ENCODE peak calls at places on chromosomes 4 and X, in seven cellular contexts. A, C, Z, V, O, W and U are unnamed samples.

GRCh38 chr4:124631760-124632159 is 80.8 kb downstream of the ANKRD50 start:
- DNase-seq in C (no peak), O (peak; percentile 96), W (no peak), A (no peak), Z (no peak), V (peak; percentile 80), U (peak; percentile 57)

GRCh38 chr4:109424093-109424818 is 9.4 kb upstream of the SEC24B start:
- DNase-seq in A (no peak), Z (no peak), C (no peak), W (no peak), O (no peak), V (peak; percentile 59), U (no peak)

GRCh38 chrX:46599051-46599560 is 25.5 kb downstream of the CHST7 start:
- DNase-seq in Z (no peak), O (no peak), A (no peak), V (no peak), C (no peak), W (no peak), U (no peak)

GRCh38 chrX:41870719-41871151 is 52.6 kb downstream of the CASK start:
- DNase-seq in O (no peak), A (peak; percentile 63), Z (no peak), C (no peak), V (no peak), W (no peak), U (no peak)

GRCh38 chr4:83852085-83852451 is 316.2 kb downstream of the GPAT3 start:
- DNase-seq in Z (no peak), W (no peak), A (peak; percentile 25), C (no peak), V (no peak), O (peak; percentile 41), U (no peak)

GRCh38 chrX:11531226-11531625 is 134.5 kb downstream of the ARHGAP6 start:
- DNase-seq in O (no peak), W (no peak), C (no peak), V (peak; percentile 44), Z (no peak), A (no peak), U (peak; percentile 31)

GRCh38 chr4:38674206-38675144 is 10.5 kb downstream of the KLF3 start:
- DNase-seq in O (no peak), A (peak; percentile 31), C (peak; percentile 26), W (no peak), V (peak; percentile 72), Z (no peak), U (peak; percentile 13)

GRCh38 chrX:106894978-106895452 is 8.1 kb downstream of the RIPPLY1 start:
- DNase-seq in W (no peak), C (no peak), A (peak; percentile 51), O (peak; percentile 62), Z (no peak), V (no peak), U (no peak)

GRCh38 chrX:14927391-14927790 is 54.2 kb downstream of the MOSPD2 start:
- DNase-seq in O (no peak), W (no peak), A (no peak), C (no peak), Z (no peak), V (no peak), U (peak; percentile 57)

GRCh38 chr4:61373901-61374611 is 173.9 kb downstream of the ADGRL3 start:
- DNase-seq in W (no peak), Z (no peak), C (no peak), V (no peak), A (no peak), O (no peak), U (no peak)

GRCh38 chrX:118418811-118419251 is 72.9 kb downstream of the WDR44 start:
- DNase-seq in O (no peak), W (no peak), C (no peak), Z (no peak), V (no peak), A (no peak), U (no peak)

GRCh38 chrX:40484408-40485091 is 96.2 kb upstream of the ATP6AP2 start:
- DNase-seq in A (no peak), O (no peak), C (no peak), Z (no peak), W (no peak), V (peak; percentile 20), U (no peak)

GRCh38 chr4:159884989-159885388 is 782.1 kb downstream of the RAPGEF2 start:
- DNase-seq in C (no peak), W (no peak), A (no peak), Z (no peak), V (no peak), O (no peak), U (no peak)

GRCh38 chr4:73718375-73719373 is 21.7 kb upstream of the CXCL8 start:
- DNase-seq in W (peak; percentile 84), Z (no peak), O (no peak), C (no peak), A (no peak), V (no peak), U (no peak)

GRCh38 chr4:186845137-186845842 is 121.6 kb upstream of the FAT1 start:
- DNase-seq in Z (no peak), O (peak; percentile 92), W (no peak), A (peak; percentile 20), V (peak; percentile 90), C (no peak), U (no peak)

GRCh38 chr4:153510252-153511001 is 44.3 kb downstream of the TMEM131L start:
- DNase-seq in C (no peak), A (no peak), W (no peak), Z (peak; percentile 16), O (no peak), V (no peak), U (no peak)

DNA sequence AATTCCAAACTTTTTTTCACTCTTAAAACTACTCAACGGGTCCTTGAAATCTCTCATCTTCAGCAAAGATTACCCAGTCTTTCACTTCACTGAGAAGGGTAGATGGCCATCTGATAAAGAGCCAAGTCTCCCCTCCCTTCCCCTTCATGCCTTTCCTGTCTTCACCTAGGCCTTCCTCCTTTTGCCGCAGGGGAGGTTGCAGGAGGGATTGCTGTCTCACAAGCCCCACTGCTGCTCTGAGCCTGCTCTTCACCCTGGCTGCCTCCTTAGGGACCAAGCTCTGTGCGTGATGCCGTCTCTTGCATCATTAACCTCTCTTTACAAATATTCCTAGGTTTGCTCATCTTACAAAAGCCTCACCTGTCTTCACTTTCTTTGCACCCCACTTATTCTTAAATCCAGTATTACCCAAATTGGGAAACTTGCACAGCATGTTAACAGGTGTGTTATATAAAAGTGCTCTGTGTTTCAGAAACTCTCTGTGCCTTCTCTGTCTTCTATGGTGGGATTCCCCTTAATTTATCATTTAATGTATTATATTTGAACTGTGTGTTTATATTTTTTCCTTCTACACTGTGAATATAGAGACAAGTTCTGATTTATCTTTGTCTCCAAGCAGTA is 3.8 kb downstream of the ZFX start:
- DNase-seq in C (no peak), V (peak; percentile 55), W (no peak), Z (no peak), A (no peak), O (no peak), U (peak; percentile 54)
- TF ChIP-seq JUND in C (no peak), V (no peak), W (no peak), Z (no peak), A (no peak), O (no peak), U (no peak)

DNA sequence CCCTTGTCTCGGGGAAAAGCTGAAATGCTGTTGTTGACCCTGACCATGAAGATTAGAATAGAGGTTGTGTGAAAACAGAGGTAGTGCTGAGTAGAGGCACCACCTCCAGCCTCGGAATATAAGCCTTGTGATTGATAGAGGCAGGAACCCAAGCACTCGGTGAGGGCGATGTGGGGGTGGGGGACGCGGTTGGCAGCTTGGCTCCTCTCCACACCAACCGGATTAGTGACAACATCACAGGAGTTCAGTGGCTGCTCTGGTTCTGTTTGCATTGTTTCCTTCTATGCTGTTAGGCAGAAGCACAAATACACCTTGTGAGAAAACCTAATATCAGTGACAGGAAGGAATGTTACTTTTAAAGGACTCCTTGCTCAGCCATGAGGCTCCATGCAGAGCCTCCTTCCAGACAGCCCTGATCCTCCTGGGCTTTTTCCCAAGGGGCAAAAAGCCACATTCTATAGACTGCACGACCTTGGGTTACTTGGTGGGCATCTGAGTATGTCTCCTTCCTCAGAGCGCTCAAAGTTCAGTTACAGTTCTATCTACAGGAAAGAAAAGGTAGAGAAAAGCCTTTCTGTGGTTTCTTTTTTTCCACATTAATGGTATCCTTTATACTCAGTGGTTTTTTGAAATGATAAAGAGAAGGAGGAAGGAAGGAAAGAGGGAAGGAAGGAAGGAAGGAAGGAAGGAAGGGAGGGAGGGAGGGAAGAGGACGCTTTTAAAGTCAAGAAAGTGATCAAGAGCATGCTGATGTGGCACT is 150.4 kb upstream of the NOCT start:
- DNase-seq in C (no peak), W (no peak), Z (no peak), V (no peak), O (no peak), A (no peak), U (no peak)
- TF ChIP-seq JUND in C (no peak), W (no peak), Z (no peak), V (no peak), O (no peak), A (no peak), U (no peak)

GRCh38 chr4:128355301-128355700 is 67.7 kb upstream of the PGRMC2 start:
- DNase-seq in W (no peak), V (peak; percentile 44), A (no peak), C (peak; percentile 52), O (no peak), Z (no peak), U (no peak)

GRCh38 chr4:128353791-128354190 is 66.2 kb upstream of the PGRMC2 start:
- DNase-seq in C (no peak), V (no peak), A (no peak), Z (no peak), W (no peak), O (no peak), U (no peak)

GRCh38 chr4:128351502-128351901 is 63.9 kb upstream of the PGRMC2 start:
- DNase-seq in O (no peak), C (no peak), Z (no peak), A (no peak), V (no peak), W (no peak), U (no peak)

GRCh38 chr4:128357286-128357685 is 69.7 kb upstream of the PGRMC2 start:
- DNase-seq in W (no peak), V (no peak), C (no peak), O (no peak), Z (no peak), A (no peak), U (no peak)

GRCh38 chr4:128354205-128354821 is 66.7 kb upstream of the PGRMC2 start:
- DNase-seq in W (no peak), C (peak; percentile 8), A (peak; percentile 30), V (no peak), Z (no peak), O (no peak), U (peak; percentile 1)
- TF ChIP-seq JUND in W (no peak), C (peak; percentile 82), A (no peak), V (no peak), Z (no peak), O (no peak), U (no peak)

GRCh38 chrX:125205918-125206665 is 113.6 kb upstream of the TEX13C start:
- DNase-seq in V (no peak), A (no peak), Z (peak; percentile 45), W (no peak), C (peak; percentile 5), O (no peak), U (no peak)

GRCh38 chrX:125203737-125204578 is 115.7 kb upstream of the TEX13C start:
- DNase-seq in Z (no peak), A (no peak), V (peak; percentile 15), W (no peak), C (peak; percentile 27), O (no peak), U (no peak)

GRCh38 chrX:125203379-125203736 is 116.3 kb upstream of the TEX13C start:
- DNase-seq in A (no peak), W (no peak), O (no peak), Z (peak; percentile 61), V (no peak), C (peak; percentile 14), U (no peak)

GRCh38 chrX:125202486-125203378 is 116.9 kb upstream of the TEX13C start:
- DNase-seq in W (no peak), A (no peak), O (no peak), V (no peak), C (peak; percentile 2), Z (peak; percentile 48), U (no peak)

GRCh38 chrX:125205084-125205917 is 114.4 kb upstream of the TEX13C start:
- DNase-seq in A (no peak), V (peak; percentile 10), O (no peak), W (no peak), C (peak; percentile 33), Z (peak; percentile 57), U (peak; percentile 75)
- TF ChIP-seq JUND in A (no peak), V (no peak), O (no peak), W (no peak), C (no peak), Z (peak; percentile 9), U (no peak)